ENCODE peak calls at places on chromosomes 13 and 19, in six cellular contexts. One of them, this sample, is unnamed. For H3K4me1, the result is how much of the 10 kb centered on the place peaks cover.

GRCh38 chr19:56504581-56504980 is 3.1 kb upstream of the ZNF471 start:
- DNase-seq in cardiac muscle cell: no peak
- DNase-seq in effector memory CD4-positive, alpha-beta T cell: no peak
- DNase-seq in tibial artery: no peak
- DNase-seq in mesendoderm: no peak
- DNase-seq in colonic mucosa: no peak
- DNase-seq in this sample: no peak

GRCh38 chr13:31236211-31236786 is 36.5 kb downstream of the B3GLCT start:
- DNase-seq in cardiac muscle cell: peak
- DNase-seq in effector memory CD4-positive, alpha-beta T cell: no peak
- DNase-seq in tibial artery: no peak
- DNase-seq in mesendoderm: peak
- DNase-seq in colonic mucosa: no peak
- DNase-seq in this sample: no peak

GRCh38 chr13:107835339-107836018 is 379.9 kb downstream of the LIG4 start:
- DNase-seq in cardiac muscle cell: no peak
- DNase-seq in effector memory CD4-positive, alpha-beta T cell: no peak
- DNase-seq in tibial artery: no peak
- DNase-seq in mesendoderm: peak
- DNase-seq in colonic mucosa: no peak
- DNase-seq in this sample: no peak

GRCh38 chr19:46722004-46722380 is 5.1 kb upstream of the PRKD2 start:
- DNase-seq in cardiac muscle cell: no peak
- DNase-seq in effector memory CD4-positive, alpha-beta T cell: no peak
- DNase-seq in tibial artery: no peak
- DNase-seq in mesendoderm: no peak
- DNase-seq in colonic mucosa: no peak
- DNase-seq in this sample: no peak

GRCh38 chr13:111393221-111393790 is 72.9 kb downstream of the TEX29 start:
- DNase-seq in cardiac muscle cell: no peak
- DNase-seq in effector memory CD4-positive, alpha-beta T cell: no peak
- DNase-seq in tibial artery: peak
- DNase-seq in mesendoderm: peak
- DNase-seq in colonic mucosa: no peak
- DNase-seq in this sample: no peak

GRCh38 chr13:99067160-99067985 is 89.5 kb upstream of the DOCK9 start:
- DNase-seq in cardiac muscle cell: no peak
- DNase-seq in effector memory CD4-positive, alpha-beta T cell: no peak
- DNase-seq in tibial artery: no peak
- DNase-seq in mesendoderm: peak
- DNase-seq in colonic mucosa: no peak
- DNase-seq in this sample: no peak

GRCh38 chr19:18483119-18483518 is 38.8 kb downstream of the ELL start:
- DNase-seq in cardiac muscle cell: no peak
- DNase-seq in effector memory CD4-positive, alpha-beta T cell: no peak
- DNase-seq in tibial artery: no peak
- DNase-seq in mesendoderm: no peak
- DNase-seq in colonic mucosa: no peak
- DNase-seq in this sample: no peak

GRCh38 chr19:39196860-39197562 is at the start of gene NCCRP1:
- DNase-seq in cardiac muscle cell: peak
- DNase-seq in effector memory CD4-positive, alpha-beta T cell: no peak
- DNase-seq in tibial artery: no peak
- DNase-seq in mesendoderm: peak
- DNase-seq in colonic mucosa: no peak
- DNase-seq in this sample: no peak

GRCh38 chr13:45222919-45223318 is 22.1 kb upstream of the KCTD4 start:
- DNase-seq in cardiac muscle cell: no peak
- DNase-seq in effector memory CD4-positive, alpha-beta T cell: no peak
- DNase-seq in tibial artery: no peak
- DNase-seq in mesendoderm: no peak
- DNase-seq in colonic mucosa: no peak
- DNase-seq in this sample: no peak

GRCh38 chr19:4375164-4375619 is 25.2 kb downstream of the SH3GL1 start:
- DNase-seq in cardiac muscle cell: peak
- DNase-seq in effector memory CD4-positive, alpha-beta T cell: no peak
- DNase-seq in tibial artery: no peak
- DNase-seq in mesendoderm: peak
- DNase-seq in colonic mucosa: peak
- DNase-seq in this sample: peak

GRCh38 chr19:13160557-13160956 is 10.3 kb downstream of the IER2 start:
- DNase-seq in cardiac muscle cell: no peak
- DNase-seq in effector memory CD4-positive, alpha-beta T cell: no peak
- DNase-seq in tibial artery: no peak
- DNase-seq in mesendoderm: no peak
- DNase-seq in colonic mucosa: no peak
- DNase-seq in this sample: no peak

GRCh38 chr13:30581582-30581981 is 36.1 kb upstream of the USPL1 start:
- DNase-seq in cardiac muscle cell: peak
- DNase-seq in effector memory CD4-positive, alpha-beta T cell: no peak
- DNase-seq in tibial artery: no peak
- DNase-seq in mesendoderm: peak
- DNase-seq in colonic mucosa: peak
- DNase-seq in this sample: no peak

GRCh38 chr19:41595258-41595889 is 19.4 kb downstream of the CEACAM21 start:
- DNase-seq in cardiac muscle cell: peak
- DNase-seq in effector memory CD4-positive, alpha-beta T cell: peak
- DNase-seq in tibial artery: no peak
- DNase-seq in mesendoderm: peak
- DNase-seq in colonic mucosa: peak
- DNase-seq in this sample: peak

GRCh38 chr19:41189425-41190065 is 3.5 kb upstream of the CYP2S1 start:
- DNase-seq in cardiac muscle cell: peak
- DNase-seq in effector memory CD4-positive, alpha-beta T cell: no peak
- DNase-seq in tibial artery: no peak
- DNase-seq in mesendoderm: peak
- DNase-seq in colonic mucosa: no peak
- DNase-seq in this sample: no peak

GRCh38 chr13:99087954-99088491 is 110.2 kb upstream of the DOCK9 start:
- DNase-seq in cardiac muscle cell: peak
- DNase-seq in effector memory CD4-positive, alpha-beta T cell: no peak
- DNase-seq in tibial artery: no peak
- DNase-seq in mesendoderm: no peak
- DNase-seq in colonic mucosa: peak
- DNase-seq in this sample: no peak

GRCh38 chr19:42202290-42202867 is 15.1 kb downstream of the DEDD2 start:
- DNase-seq in cardiac muscle cell: no peak
- DNase-seq in effector memory CD4-positive, alpha-beta T cell: no peak
- DNase-seq in tibial artery: no peak
- DNase-seq in mesendoderm: no peak
- DNase-seq in colonic mucosa: no peak
- DNase-seq in this sample: no peak

GRCh38 chr19:11673608-11674041 is 65.1 kb downstream of the ZNF823 start:
- DNase-seq in cardiac muscle cell: peak
- DNase-seq in effector memory CD4-positive, alpha-beta T cell: no peak
- DNase-seq in tibial artery: peak
- DNase-seq in mesendoderm: peak
- DNase-seq in colonic mucosa: peak
- DNase-seq in this sample: peak

GRCh38 chr19:56147307-56147706 is 6.2 kb downstream of the ZNF444 start:
- DNase-seq in cardiac muscle cell: no peak
- DNase-seq in effector memory CD4-positive, alpha-beta T cell: no peak
- DNase-seq in tibial artery: no peak
- DNase-seq in mesendoderm: no peak
- DNase-seq in colonic mucosa: no peak
- DNase-seq in this sample: no peak

GRCh38 chr13:27012482-27013197 is 159.0 kb downstream of the USP12 start:
- DNase-seq in cardiac muscle cell: no peak
- DNase-seq in effector memory CD4-positive, alpha-beta T cell: no peak
- DNase-seq in tibial artery: no peak
- DNase-seq in mesendoderm: no peak
- DNase-seq in colonic mucosa: no peak
- DNase-seq in this sample: no peak

GRCh38 chr19:30883071-30883470 is 466.2 kb downstream of the TSHZ3 start:
- DNase-seq in cardiac muscle cell: no peak
- DNase-seq in effector memory CD4-positive, alpha-beta T cell: no peak
- DNase-seq in tibial artery: no peak
- DNase-seq in mesendoderm: peak
- DNase-seq in colonic mucosa: no peak
- DNase-seq in this sample: no peak

GRCh38 chr13:43574601-43575000 is 212.2 kb downstream of the ENOX1 start:
- DNase-seq in cardiac muscle cell: no peak
- DNase-seq in effector memory CD4-positive, alpha-beta T cell: no peak
- DNase-seq in tibial artery: no peak
- DNase-seq in mesendoderm: no peak
- DNase-seq in colonic mucosa: no peak
- DNase-seq in this sample: no peak

GRCh38 chr19:4310247-4311121 is 6.1 kb downstream of the FSD1 start:
- DNase-seq in cardiac muscle cell: no peak
- DNase-seq in effector memory CD4-positive, alpha-beta T cell: no peak
- DNase-seq in tibial artery: no peak
- DNase-seq in mesendoderm: peak
- DNase-seq in colonic mucosa: peak
- DNase-seq in this sample: no peak

GRCh38 chr13:21465710-21466160 is 6.6 kb upstream of the ZDHHC20 start:
- DNase-seq in cardiac muscle cell: no peak
- DNase-seq in effector memory CD4-positive, alpha-beta T cell: no peak
- DNase-seq in tibial artery: no peak
- DNase-seq in mesendoderm: no peak
- DNase-seq in colonic mucosa: peak
- DNase-seq in this sample: no peak

GRCh38 chr13:114101325-114101821 is 31.1 kb downstream of the RASA3 start:
- DNase-seq in cardiac muscle cell: no peak
- DNase-seq in effector memory CD4-positive, alpha-beta T cell: no peak
- DNase-seq in tibial artery: peak
- DNase-seq in mesendoderm: no peak
- DNase-seq in colonic mucosa: no peak
- DNase-seq in this sample: peak

GRCh38 chr19:35742121-35742724 is at the start of gene IGFLR1:
- DNase-seq in cardiac muscle cell: no peak
- DNase-seq in effector memory CD4-positive, alpha-beta T cell: peak
- DNase-seq in tibial artery: no peak
- DNase-seq in mesendoderm: no peak
- DNase-seq in colonic mucosa: peak
- DNase-seq in this sample: peak
- H3K4me1 ChIP-seq in cardiac muscle cell: under half
- H3K4me1 ChIP-seq in effector memory CD4-positive, alpha-beta T cell: under half
- H3K4me1 ChIP-seq in tibial artery: under half
- H3K4me1 ChIP-seq in mesendoderm: under half
- H3K4me1 ChIP-seq in colonic mucosa: under half
- H3K4me1 ChIP-seq in this sample: under half

GRCh38 chr19:50050406-50051223 is 24.8 kb downstream of the ZNF473 start:
- DNase-seq in cardiac muscle cell: peak
- DNase-seq in effector memory CD4-positive, alpha-beta T cell: peak
- DNase-seq in tibial artery: peak
- DNase-seq in mesendoderm: peak
- DNase-seq in colonic mucosa: peak
- DNase-seq in this sample: peak
- H3K27ac ChIP-seq in cardiac muscle cell: no peak
- H3K27ac ChIP-seq in effector memory CD4-positive, alpha-beta T cell: peak
- H3K27ac ChIP-seq in tibial artery: peak
- H3K27ac ChIP-seq in mesendoderm: no peak
- H3K27ac ChIP-seq in colonic mucosa: peak
- H3K27ac ChIP-seq in this sample: peak

DNA sequence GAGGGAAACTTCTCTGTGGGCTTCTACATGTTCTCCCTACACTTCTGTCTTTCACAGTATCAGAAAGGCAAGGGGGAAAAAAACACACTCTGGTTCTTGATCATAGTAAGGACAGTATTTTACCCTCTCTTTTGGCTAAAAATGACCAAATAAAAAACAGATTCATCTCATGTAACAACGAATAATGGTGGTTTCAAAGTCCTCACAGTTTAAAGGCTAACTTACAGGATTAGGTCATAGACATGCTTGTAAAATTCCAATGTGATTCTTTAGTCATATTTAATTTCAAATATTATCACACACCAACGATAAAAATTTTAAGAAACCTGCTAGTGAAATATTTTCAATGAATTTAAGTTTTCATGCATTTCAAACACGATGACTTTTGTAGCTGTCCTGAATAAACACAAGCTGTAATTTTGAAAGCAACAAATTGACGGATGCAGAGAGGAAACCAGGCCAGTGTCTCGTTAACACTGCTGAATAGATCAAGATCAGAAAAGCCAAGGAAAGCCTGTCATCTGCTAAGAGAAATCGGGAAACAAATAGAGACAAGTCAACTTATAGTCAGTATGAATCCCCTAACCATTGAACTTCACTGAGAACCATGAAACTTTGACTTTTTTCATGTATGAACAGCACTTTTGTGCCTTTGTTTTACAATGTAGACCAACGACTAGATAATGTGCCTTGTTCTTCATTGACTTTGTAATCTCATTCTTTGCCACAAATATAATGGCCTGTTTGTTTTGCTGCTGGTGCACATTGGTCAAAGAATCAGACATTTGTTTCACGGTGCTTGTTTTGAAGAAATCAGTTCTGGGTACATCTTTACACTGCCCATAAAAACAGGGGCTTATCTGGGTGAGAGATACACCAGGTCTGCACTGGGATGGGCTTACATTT is 22.0 kb downstream of the MBNL2 start:
- DNase-seq in cardiac muscle cell: no peak
- DNase-seq in effector memory CD4-positive, alpha-beta T cell: no peak
- DNase-seq in tibial artery: no peak
- DNase-seq in mesendoderm: no peak
- DNase-seq in colonic mucosa: no peak
- DNase-seq in this sample: no peak
- H3K4me1 ChIP-seq in cardiac muscle cell: under half
- H3K4me1 ChIP-seq in effector memory CD4-positive, alpha-beta T cell: under half
- H3K4me1 ChIP-seq in tibial artery: under half
- H3K4me1 ChIP-seq in mesendoderm: under half
- H3K4me1 ChIP-seq in colonic mucosa: under half
- H3K4me1 ChIP-seq in this sample: under half

GRCh38 chr13:33258437-33259193 is 26.9 kb downstream of the STARD13 start:
- DNase-seq in cardiac muscle cell: no peak
- DNase-seq in effector memory CD4-positive, alpha-beta T cell: no peak
- DNase-seq in tibial artery: no peak
- DNase-seq in mesendoderm: no peak
- DNase-seq in colonic mucosa: no peak
- DNase-seq in this sample: no peak
- H3K27ac ChIP-seq in cardiac muscle cell: no peak
- H3K27ac ChIP-seq in effector memory CD4-positive, alpha-beta T cell: no peak
- H3K27ac ChIP-seq in tibial artery: peak
- H3K27ac ChIP-seq in mesendoderm: no peak
- H3K27ac ChIP-seq in colonic mucosa: peak
- H3K27ac ChIP-seq in this sample: peak

DNA sequence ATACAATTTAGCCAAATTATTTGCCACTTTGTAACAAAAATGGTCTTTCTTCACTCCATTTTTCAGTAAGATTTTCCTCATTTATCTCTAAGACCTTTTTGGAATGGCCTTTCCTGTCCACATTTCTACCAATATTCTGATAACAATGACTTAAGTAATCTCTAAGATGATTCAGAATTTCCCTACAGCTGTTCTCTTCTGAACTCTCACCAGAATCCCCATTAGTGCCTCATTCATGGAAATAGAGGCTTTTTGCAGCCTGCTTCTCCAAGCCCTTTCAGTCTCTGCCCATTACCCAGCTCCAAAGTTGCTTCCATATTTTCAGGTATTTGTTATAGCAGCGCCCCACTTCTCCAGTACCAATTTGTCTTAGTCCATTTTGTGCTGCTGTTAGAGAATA is 867.0 kb downstream of the GPC5 start:
- DNase-seq in cardiac muscle cell: no peak
- DNase-seq in effector memory CD4-positive, alpha-beta T cell: no peak
- DNase-seq in tibial artery: no peak
- DNase-seq in mesendoderm: no peak
- DNase-seq in colonic mucosa: no peak
- DNase-seq in this sample: no peak
- H3K4me1 ChIP-seq in cardiac muscle cell: under half
- H3K4me1 ChIP-seq in effector memory CD4-positive, alpha-beta T cell: under half
- H3K4me1 ChIP-seq in tibial artery: under half
- H3K4me1 ChIP-seq in mesendoderm: under half
- H3K4me1 ChIP-seq in colonic mucosa: under half
- H3K4me1 ChIP-seq in this sample: under half